ENCODE peak calls at places on chromosomes 7 and 10, in seven cellular contexts. X is HL-60, U is SK-N-SH, A is Panc1, R is GM23338, Y is H1, D is upper lobe of left lung. C is an unnamed sample.

GRCh38 chr10:21020545-21020944 is 123.4 kb upstream of the NEBL start:
- DNase-seq in X (no peak), U (peak), A (no peak), R (peak), Y (peak), D (no peak), C (no peak)

GRCh38 chr10:129174167-129175014 is 292.6 kb upstream of the MGMT start:
- DNase-seq in X (no peak), U (no peak), A (no peak), R (no peak), Y (no peak), D (peak), C (no peak)

GRCh38 chr10:110425684-110426293 is 71.9 kb upstream of the DUSP5 start:
- DNase-seq in X (peak), U (no peak), A (no peak), R (no peak), Y (no peak), D (no peak), C (no peak)

GRCh38 chr7:77442631-77443420 is 26.7 kb upstream of the GSAP start:
- DNase-seq in X (no peak), U (no peak), A (no peak), R (no peak), Y (no peak), D (no peak), C (no peak)

GRCh38 chr10:102243304-102243703 is 2.0 kb upstream of the PITX3 start:
- DNase-seq in X (no peak), U (no peak), A (no peak), R (no peak), Y (no peak), D (no peak), C (no peak)

GRCh38 chr10:110901954-110902819 is 16.8 kb downstream of the BBIP1 start:
- DNase-seq in X (no peak), U (no peak), A (no peak), R (no peak), Y (no peak), D (no peak), C (no peak)

GRCh38 chr10:48634198-48634983 is 29.5 kb upstream of the ARHGAP22 start:
- DNase-seq in X (peak), U (no peak), A (no peak), R (no peak), Y (no peak), D (no peak), C (peak)

GRCh38 chr7:149181136-149181790 is 14.1 kb upstream of the ZNF282 start:
- DNase-seq in X (no peak), U (no peak), A (no peak), R (no peak), Y (no peak), D (no peak), C (no peak)

GRCh38 chr7:146359181-146359580 is 242.6 kb downstream of the CNTNAP2 start:
- DNase-seq in X (no peak), U (no peak), A (no peak), R (no peak), Y (no peak), D (no peak), C (no peak)

GRCh38 chr7:108196004-108196403 is 65.8 kb upstream of the LAMB4 start:
- DNase-seq in X (no peak), U (no peak), A (no peak), R (no peak), Y (no peak), D (no peak), C (no peak)

GRCh38 chr10:60943372-60944158 is 420 bp downstream of the RHOBTB1 start:
- DNase-seq in X (peak), U (peak), A (no peak), R (peak), Y (peak), D (peak), C (no peak)

GRCh38 chr10:48253970-48254657 is 20.4 kb downstream of the FRMPD2 start:
- DNase-seq in X (no peak), U (no peak), A (no peak), R (no peak), Y (no peak), D (no peak), C (no peak)

GRCh38 chr7:81075150-81075549 is 156.3 kb upstream of the SEMA3C start:
- DNase-seq in X (no peak), U (no peak), A (no peak), R (no peak), Y (no peak), D (no peak), C (no peak)

GRCh38 chr10:117868151-117868550 is 178.6 kb downstream of the RAB11FIP2 start:
- DNase-seq in X (no peak), U (no peak), A (no peak), R (no peak), Y (no peak), D (peak), C (no peak)

GRCh38 chr10:89213191-89213808 is 6.2 kb upstream of the CH25H start:
- DNase-seq in X (peak), U (peak), A (peak), R (peak), Y (no peak), D (no peak), C (no peak)

GRCh38 chr7:831596-832291 is 532 bp upstream of the SUN1 start:
- DNase-seq in X (peak), U (no peak), A (peak), R (no peak), Y (no peak), D (no peak), C (no peak)

GRCh38 chr10:5095687-5096086 is 1.5 kb downstream of the AKR1C3 start:
- DNase-seq in X (no peak), U (no peak), A (no peak), R (no peak), Y (no peak), D (no peak), C (no peak)

GRCh38 chr7:86748843-86749720 is 105.4 kb downstream of the GRM3 start:
- DNase-seq in X (no peak), U (peak), A (no peak), R (no peak), Y (no peak), D (no peak), C (no peak)

GRCh38 chr7:47804767-47805545 is 143.3 kb downstream of the PKD1L1 start:
- DNase-seq in X (no peak), U (no peak), A (no peak), R (no peak), Y (no peak), D (no peak), C (no peak)

GRCh38 chr7:2237109-2237602 is 4.4 kb upstream of the MAD1L1 start:
- DNase-seq in X (peak), U (no peak), A (no peak), R (no peak), Y (no peak), D (no peak), C (no peak)

GRCh38 chr7:142746268-142746667 is 3.0 kb upstream of the PRSS1 start:
- DNase-seq in X (no peak), U (no peak), A (no peak), R (no peak), Y (no peak), D (no peak), C (no peak)

GRCh38 chr7:151628846-151629604 is 109.3 kb upstream of the RHEB start:
- DNase-seq in X (no peak), U (no peak), A (no peak), R (peak), Y (no peak), D (no peak), C (peak)

GRCh38 chr10:113880236-113880635 is 25.8 kb downstream of the NHLRC2 start:
- DNase-seq in X (no peak), U (no peak), A (no peak), R (no peak), Y (no peak), D (no peak), C (no peak)

GRCh38 chr10:28881483-28881882 is 204.2 kb downstream of the BAMBI start:
- DNase-seq in X (no peak), U (no peak), A (no peak), R (no peak), Y (no peak), D (no peak), C (no peak)

GRCh38 chr7:91212592-91212991 is 51.6 kb upstream of the FZD1 start:
- DNase-seq in X (no peak), U (no peak), A (no peak), R (no peak), Y (no peak), D (no peak), C (no peak)

GRCh38 chr10:113335603-113336002 is 217.2 kb upstream of the HABP2 start:
- DNase-seq in X (no peak), U (no peak), A (no peak), R (no peak), Y (no peak), D (no peak), C (no peak)

GRCh38 chr7:8105449-8106095 is 137.0 kb downstream of the GLCCI1 start:
- DNase-seq in X (no peak), U (no peak), A (no peak), R (no peak), Y (no peak), D (no peak), C (no peak)

GRCh38 chr7:668139-668871 is 58.2 kb upstream of the DNAAF5 start:
- DNase-seq in X (no peak), U (no peak), A (no peak), R (no peak), Y (no peak), D (no peak), C (no peak)

GRCh38 chr7:137084607-137085380 is 216.3 kb downstream of the CHRM2 start:
- DNase-seq in X (no peak), U (no peak), A (no peak), R (no peak), Y (no peak), D (no peak), C (no peak)

GRCh38 chr7:99249985-99250575 is 22.6 kb upstream of the MYH16 start:
- DNase-seq in X (no peak), U (no peak), A (no peak), R (no peak), Y (no peak), D (no peak), C (no peak)

DNA sequence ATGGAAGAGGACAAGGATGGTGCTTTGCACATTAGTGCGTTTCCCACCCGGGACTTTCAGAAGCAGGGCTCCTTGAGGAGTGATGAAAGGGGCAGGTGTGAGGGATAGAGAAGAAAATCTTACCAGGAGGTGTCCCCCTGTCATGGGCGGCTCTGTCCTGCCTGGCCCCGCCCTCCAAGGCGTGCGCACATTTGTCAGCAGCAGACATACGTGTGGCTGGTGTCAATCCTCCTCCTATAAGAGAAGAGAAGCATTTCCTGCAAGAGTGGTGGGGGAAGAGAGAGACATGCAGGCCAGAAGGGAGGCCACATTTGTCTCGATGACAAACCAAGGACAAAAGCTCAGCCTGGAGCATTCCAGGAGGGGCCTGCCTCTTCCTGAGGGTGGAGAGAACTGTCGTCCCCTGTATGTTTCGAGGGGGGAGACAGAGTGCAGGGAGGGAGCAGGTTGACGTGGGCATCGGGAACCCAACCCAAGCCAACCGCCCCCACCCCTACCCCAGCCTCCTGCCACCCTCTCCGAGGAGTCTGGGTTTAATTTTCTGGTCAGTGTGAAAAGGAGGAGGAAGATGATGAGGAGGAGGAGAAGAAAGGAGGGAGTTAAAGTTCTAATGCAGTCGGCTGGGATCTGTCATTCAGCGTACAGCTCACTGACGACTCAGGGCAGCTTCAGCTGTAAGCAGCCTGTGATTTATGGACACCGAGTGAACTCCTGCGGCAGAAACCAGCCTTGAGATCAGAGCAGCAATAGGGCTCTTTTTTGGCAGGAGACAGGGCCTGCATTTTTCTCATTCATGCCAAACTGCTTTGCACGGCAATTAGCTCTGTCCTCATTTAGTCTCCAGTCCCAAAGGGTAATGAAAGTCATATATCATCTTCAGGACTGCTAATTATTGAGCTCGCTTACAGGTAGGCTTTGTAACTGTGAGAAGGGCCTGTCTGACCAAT is 47.7 kb upstream of the COMTD1 start:
- DNase-seq in X (no peak), U (no peak), A (no peak), R (peak), Y (no peak), D (peak), C (no peak)
- TF ChIP-seq POLR2AphosphoS5 in X (no peak), U (no peak), A (no peak), R (no peak), Y (no peak), D (no peak), C (no peak)

DNA sequence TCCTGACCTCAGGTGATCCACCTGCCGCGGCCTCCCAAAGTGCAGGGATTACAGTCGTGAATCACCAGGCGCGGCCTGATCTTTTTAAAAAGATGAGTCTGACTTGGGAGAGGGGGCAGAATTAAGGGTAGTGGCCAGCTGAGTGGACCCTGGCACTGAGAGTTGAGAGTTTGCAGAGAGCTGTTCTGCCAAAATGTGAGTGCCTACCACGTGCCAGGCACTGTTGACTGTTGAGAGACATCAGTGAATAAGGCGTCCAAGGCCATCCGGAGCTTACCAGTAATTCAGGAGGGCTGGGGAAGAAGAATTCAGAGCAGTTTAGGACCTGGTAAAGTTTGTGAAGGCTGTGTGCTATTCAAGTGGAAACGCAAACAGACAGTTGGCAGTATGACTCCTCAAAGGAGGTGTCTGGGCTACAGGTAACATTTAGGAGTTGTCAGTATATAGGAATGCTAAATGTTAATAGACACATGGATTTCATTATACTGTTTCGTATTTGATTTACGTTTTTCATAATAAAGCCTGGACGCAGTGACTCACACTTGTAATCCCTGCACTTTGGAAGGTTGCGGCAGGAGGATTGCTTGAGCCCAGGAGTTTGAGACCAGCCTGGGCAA is 1.5 kb downstream of the NIPSNAP2 start:
- DNase-seq in X (no peak), U (no peak), A (no peak), R (no peak), Y (no peak), D (no peak), C (no peak)
- H3K4me3 ChIP-seq in X (no peak), U (peak), A (peak), R (peak), Y (no peak), D (no peak), C (peak)

GRCh38 chr7:66557214-66558200 is 71.2 kb upstream of the KCTD7 start:
- DNase-seq in X (peak), U (peak), A (peak), R (peak), Y (peak), D (peak), C (no peak)
- TF ChIP-seq POLR2AphosphoS5 in X (no peak), U (no peak), A (no peak), R (no peak), Y (no peak), D (no peak), C (no peak)

GRCh38 chr7:74084722-74085578 is 1.3 kb downstream of the LIMK1 start:
- DNase-seq in X (no peak), U (peak), A (no peak), R (no peak), Y (no peak), D (no peak), C (no peak)
- H3K4me3 ChIP-seq in X (peak), U (peak), A (peak), R (peak), Y (peak), D (peak), C (peak)

C was measured in SK-N-MC.